ENCODE peak calls at places on chromosomes 4 and X, in eight cellular contexts. D is epithelial cell of esophagus, V is mucosa of descending colon, G is astrocyte, X is transverse colon, O is OCI-LY7, C is WERI-Rb-1, H is fibroblast of pulmonary artery. E is an unnamed sample.

GRCh38 chr4:139126898-139127297 is 50.1 kb downstream of the ELF2 start:
- DNase-seq in D (no peak), V (no peak), G (no peak), X (no peak), O (no peak), C (no peak), H (no peak), E (no peak)

GRCh38 chrX:35025820-35026219 is 83.2 kb downstream of the FAM47B start:
- DNase-seq in D (peak; percentile 52), V (no peak), G (no peak), X (no peak), O (no peak), C (no peak), H (no peak), E (no peak)

GRCh38 chr4:107050525-107051135 is 14.5 kb upstream of the DKK2 start:
- DNase-seq in D (peak; percentile 22), V (no peak), G (no peak), X (no peak), O (peak; percentile 7), C (no peak), H (no peak), E (no peak)

GRCh38 chrX:114267127-114267526 is 316.8 kb upstream of the HTR2C start:
- DNase-seq in D (no peak), V (no peak), G (no peak), X (no peak), O (no peak), C (no peak), H (no peak), E (no peak)

GRCh38 chr4:162959056-162959455 is 207.6 kb downstream of the NAF1 start:
- DNase-seq in D (peak; percentile 6), V (peak; percentile 24), G (no peak), X (peak; percentile 8), O (no peak), C (peak; percentile 61), H (no peak), E (peak; percentile 8)

GRCh38 chr4:1326751-1327525 is 20.1 kb upstream of the UVSSA start:
- DNase-seq in D (no peak), V (no peak), G (no peak), X (no peak), O (no peak), C (no peak), H (no peak), E (no peak)

GRCh38 chr4:95507147-95507546 is 41.6 kb downstream of the UNC5C start:
- DNase-seq in D (peak; percentile 2), V (no peak), G (peak; percentile 63), X (no peak), O (no peak), C (no peak), H (no peak), E (no peak)

GRCh38 chr4:3862640-3863420 is 96.6 kb downstream of the ADRA2C start:
- DNase-seq in D (no peak), V (no peak), G (no peak), X (no peak), O (no peak), C (no peak), H (no peak), E (no peak)

GRCh38 chr4:3706111-3706511 is 60.1 kb upstream of the ADRA2C start:
- DNase-seq in D (no peak), V (no peak), G (no peak), X (no peak), O (no peak), C (peak; percentile 45), H (no peak), E (no peak)

DNA sequence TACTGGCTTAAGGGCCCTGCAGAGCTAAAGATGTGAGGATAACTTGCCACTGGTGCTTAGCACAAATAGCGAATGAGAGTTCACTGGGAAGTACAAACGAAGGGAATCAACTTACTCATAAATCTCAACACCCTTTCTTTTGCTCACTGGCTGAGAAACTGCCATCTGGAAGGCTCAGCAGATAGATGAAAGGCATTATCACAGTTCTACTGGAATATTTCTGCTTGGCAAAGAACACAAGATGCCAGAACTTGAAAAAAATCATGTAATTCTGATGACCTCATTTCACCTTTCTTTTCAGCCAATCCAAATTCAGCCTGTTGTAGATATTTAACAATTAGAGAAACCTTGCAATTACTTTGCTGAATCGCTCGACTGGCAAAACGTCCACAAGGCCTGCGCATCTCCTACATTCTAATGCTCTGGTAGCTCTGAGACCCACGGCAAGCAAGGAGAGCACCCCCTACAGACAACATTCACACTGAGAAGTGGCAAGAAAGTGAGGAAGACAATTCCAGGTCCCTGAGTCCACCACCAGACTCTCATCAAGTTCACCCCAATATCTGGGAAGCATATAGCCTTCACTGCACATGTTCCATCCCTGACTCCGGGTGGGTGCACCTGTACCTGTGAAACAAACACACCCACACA is 27.5 kb downstream of the TSPAN5 start:
- DNase-seq in D (no peak), V (no peak), G (no peak), X (no peak), O (no peak), C (peak; percentile 43), H (no peak), E (no peak)
- TF ChIP-seq CTCF in D (no peak), V (no peak), G (no peak), X (no peak), O (peak; percentile 28), C (peak; percentile 69), H (peak; percentile 10), E (no peak)

GRCh38 chr4:56656346-56656643 is 24.8 kb downstream of the HOPX start:
- DNase-seq in D (peak; percentile 36), V (peak; percentile 20), G (no peak), X (peak; percentile 49), O (no peak), C (peak; percentile 31), H (no peak), E (peak; percentile 71)
- TF ChIP-seq CTCF in D (peak; percentile 50), V (no peak), G (peak; percentile 6), X (peak; percentile 17), O (no peak), C (peak; percentile 55), H (peak; percentile 15), E (no peak)

GRCh38 chr4:184102927-184103326 is 114.7 kb downstream of the ENPP6 start:
- DNase-seq in D (no peak), V (no peak), G (no peak), X (no peak), O (no peak), C (no peak), H (no peak), E (no peak)

GRCh38 chr4:184104419-184105101 is 113.1 kb downstream of the ENPP6 start:
- DNase-seq in D (no peak), V (no peak), G (peak; percentile 18), X (no peak), O (no peak), C (no peak), H (no peak), E (no peak)

GRCh38 chr4:184103755-184104367 is 113.8 kb downstream of the ENPP6 start:
- DNase-seq in D (no peak), V (no peak), G (no peak), X (no peak), O (no peak), C (no peak), H (no peak), E (no peak)

GRCh38 chr4:184101711-184102110 is 116.0 kb downstream of the ENPP6 start:
- DNase-seq in D (no peak), V (no peak), G (no peak), X (no peak), O (no peak), C (no peak), H (no peak), E (no peak)

DNA sequence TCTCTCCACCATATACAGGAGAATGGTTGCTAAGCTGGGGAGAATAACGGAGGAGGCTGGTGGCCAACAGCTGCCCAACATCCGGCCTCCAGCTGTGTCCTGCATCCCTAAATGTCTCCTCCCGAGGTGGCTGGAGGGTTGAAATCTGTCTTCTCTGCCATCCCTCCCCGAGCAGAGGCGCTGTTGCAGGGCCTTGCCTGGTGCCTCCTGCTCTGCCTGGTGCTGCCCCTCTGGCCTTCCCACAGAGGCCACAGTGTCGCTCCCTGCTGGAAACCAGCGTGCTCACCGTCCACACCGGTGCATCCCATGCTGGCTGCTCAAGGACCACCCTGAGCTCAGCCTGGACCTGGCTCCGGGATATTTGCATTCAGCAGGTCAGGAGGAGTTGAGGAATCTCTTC is 115.2 kb downstream of the ENPP6 start:
- DNase-seq in D (no peak), V (no peak), G (no peak), X (no peak), O (no peak), C (no peak), H (no peak), E (no peak)
- TF ChIP-seq CTCF in D (no peak), V (no peak), G (no peak), X (no peak), O (no peak), C (peak; percentile 23), H (no peak), E (no peak)

GRCh38 chrX:135707880-135708279 is 5.6 kb upstream of the CT45A1 start:
- DNase-seq in D (no peak), V (peak; percentile 4), G (no peak), X (peak; percentile 16), O (peak; percentile 34), C (peak; percentile 59), H (no peak), E (peak; percentile 17)
- TF ChIP-seq CTCF in D (no peak), V (no peak), G (no peak), X (no peak), O (peak; percentile 67), C (peak; percentile 64), H (peak; percentile 1), E (peak; percentile 28)

GRCh38 chr4:119823891-119824290 is 195.3 kb upstream of the PDE5A start:
- DNase-seq in D (peak; percentile 7), V (no peak), G (no peak), X (no peak), O (no peak), C (no peak), H (no peak), E (no peak)
- TF ChIP-seq CTCF in D (no peak), V (no peak), G (no peak), X (no peak), O (no peak), C (no peak), H (no peak), E (no peak)

GRCh38 chr4:89598602-89599001 is 238.4 kb downstream of the SNCA start:
- DNase-seq in D (peak; percentile 44), V (no peak), G (no peak), X (no peak), O (peak; percentile 5), C (no peak), H (peak; percentile 29), E (no peak)
- TF ChIP-seq CTCF in D (peak; percentile 52), V (no peak), G (peak; percentile 27), X (peak; percentile 27), O (peak; percentile 61), C (peak; percentile 39), H (peak; percentile 35), E (no peak)